ENCODE peak calls at places on chromosomes 2 and 18, in six cellular contexts. D is LoVo; B is NCI-H1092; I is KBM-7; N is stimulated activated CD4-positive, alpha-beta T cell treated with anti-CD3 and anti-CD28 coated beads, Interleukin-15, amount 100 ng/mL, for 1 hour; T is astrocyte of the spinal cord. U is an unnamed sample.

GRCh38 chr2:147101906-147102790 is 742.7 kb upstream of the ACVR2A start:
- DNase-seq in T (no peak), N (no peak), D (no peak), B (no peak), I (no peak), U (no peak)

GRCh38 chr2:172305066-172305465 is 122.3 kb upstream of the ITGA6 start:
- DNase-seq in D (no peak), B (no peak), N (no peak), I (no peak), T (no peak), U (no peak)

GRCh38 chr2:190789074-190790004 is 91.3 kb upstream of the GLS start:
- DNase-seq in I (peak), D (no peak), T (no peak), B (no peak), N (no peak), U (no peak)

GRCh38 chr2:233290446-233290845 is 17.2 kb upstream of the SAG start:
- DNase-seq in T (no peak), D (no peak), B (no peak), I (no peak), N (no peak), U (no peak)

GRCh38 chr18:32287249-32287648 is 97.4 kb downstream of the MEP1B start:
- DNase-seq in I (no peak), B (no peak), T (no peak), N (no peak), D (no peak), U (no peak)

GRCh38 chr18:55510809-55511208 is 77.2 kb downstream of the TCF4 start:
- DNase-seq in N (no peak), D (no peak), B (no peak), T (peak), I (no peak), U (peak)

GRCh38 chr2:46276652-46277051 is 20.6 kb upstream of the EPAS1 start:
- DNase-seq in B (no peak), I (no peak), N (no peak), D (no peak), T (no peak), U (no peak)

GRCh38 chr2:240528406-240529040 is 29.3 kb downstream of the ANKMY1 start:
- DNase-seq in I (no peak), D (no peak), B (no peak), N (no peak), T (no peak), U (no peak)

GRCh38 chr18:34707670-34708069 is 2.4 kb upstream of the DTNA start:
- DNase-seq in B (peak), T (peak), N (no peak), D (peak), I (no peak), U (peak)

GRCh38 chr2:228318218-228318617 is 136.7 kb upstream of the SPHKAP start:
- DNase-seq in T (peak), N (no peak), D (peak), I (peak), B (peak), U (no peak)

GRCh38 chr2:136281281-136282117 is 163.6 kb upstream of the CXCR4 start:
- DNase-seq in I (no peak), N (peak), T (no peak), D (no peak), B (no peak), U (no peak)

GRCh38 chr2:198127627-198128026 is 323.2 kb downstream of the PLCL1 start:
- DNase-seq in T (peak), D (peak), B (peak), N (peak), I (peak), U (peak)

GRCh38 chr2:168194784-168195522 is 52.4 kb downstream of the STK39 start:
- DNase-seq in T (peak), B (no peak), I (peak), D (no peak), N (no peak), U (no peak)

GRCh38 chr2:230660294-230661060 is 52.2 kb upstream of the CAB39 start:
- DNase-seq in D (no peak), I (peak), B (no peak), N (no peak), T (no peak), U (peak)

GRCh38 chr2:22377251-22377650 is 1007.7 kb upstream of the KLHL29 start:
- DNase-seq in D (no peak), I (no peak), B (no peak), T (no peak), N (no peak), U (peak)